ENCODE peak calls at places on chromosome 7, in five cellular contexts. T is A673, H is psoas muscle, D is AG04450, Y is coronary artery. L is an unnamed sample.

GRCh38 chr7:66344166-66344565 is 139.0 kb downstream of the TPST1 start:
- DNase-seq in H (no peak), Y (no peak), T (no peak), D (no peak), L (no peak)

GRCh38 chr7:135957627-135958026 is 19.5 kb downstream of the MTPN start:
- DNase-seq in H (no peak), Y (no peak), D (no peak), T (no peak), L (no peak)

GRCh38 chr7:33805630-33806233 is 99.6 kb upstream of the BMPER start:
- DNase-seq in T (no peak), H (no peak), D (no peak), Y (no peak), L (no peak)

GRCh38 chr7:87330316-87330715 is 15.1 kb upstream of the CROT start:
- DNase-seq in H (no peak), Y (no peak), D (no peak), T (peak), L (no peak)

GRCh38 chr7:12747687-12748306 is 60.4 kb downstream of the ARL4A start:
- DNase-seq in Y (no peak), D (no peak), T (no peak), H (no peak), L (no peak)

GRCh38 chr7:66352071-66352470 is 146.9 kb downstream of the TPST1 start:
- DNase-seq in Y (no peak), D (no peak), T (no peak), H (no peak), L (no peak)

GRCh38 chr7:2219606-2220005 is 13.1 kb downstream of the MAD1L1 start:
- DNase-seq in H (no peak), Y (no peak), D (no peak), T (no peak), L (no peak)

GRCh38 chr7:158650821-158651225 is 53.8 kb downstream of the NCAPG2 start:
- DNase-seq in D (peak), T (no peak), H (no peak), Y (no peak), L (no peak)

GRCh38 chr7:158863611-158864506 is 7.5 kb downstream of the DYNC2I1 start:
- DNase-seq in Y (peak), T (peak), H (peak), D (no peak), L (peak)

GRCh38 chr7:70569335-70569819 is 562.6 kb upstream of the GALNT17 start:
- DNase-seq in H (no peak), T (no peak), D (no peak), Y (no peak), L (no peak)

GRCh38 chr7:136138991-136139390 is 161.8 kb upstream of the MTPN start:
- DNase-seq in H (no peak), D (no peak), Y (no peak), T (no peak), L (no peak)

GRCh38 chr7:24756545-24756988 is 697 bp downstream of the GSDME start:
- DNase-seq in T (no peak), Y (no peak), H (no peak), D (no peak), L (no peak)

GRCh38 chr7:55439627-55440026 is 74.5 kb downstream of the LANCL2 start:
- DNase-seq in T (no peak), Y (no peak), D (no peak), H (no peak), L (no peak)

GRCh38 chr7:122528879-122529481 is 169.9 kb downstream of the RNF133 start:
- DNase-seq in Y (no peak), T (peak), H (no peak), D (no peak), L (no peak)

GRCh38 chr7:36598056-36598675 is 126.1 kb downstream of the AOAH start:
- DNase-seq in D (no peak), T (no peak), H (no peak), Y (no peak), L (no peak)

GRCh38 chr7:149773446-149774236 is at the start of gene ZNF467:
- DNase-seq in Y (no peak), T (peak), D (no peak), H (peak), L (no peak)

GRCh38 chr7:4962872-4963775 is 4.1 kb upstream of the MMD2 start:
- DNase-seq in D (no peak), Y (no peak), T (no peak), H (no peak), L (no peak)

GRCh38 chr7:158080899-158081445 is 506.7 kb downstream of the PTPRN2 start:
- DNase-seq in Y (no peak), D (no peak), T (no peak), H (no peak), L (no peak)

GRCh38 chr7:38311329-38311937 is 38.0 kb upstream of the TARP start:
- DNase-seq in D (no peak), T (no peak), Y (no peak), H (peak), L (no peak)

GRCh38 chr7:116273918-116274301 is 63.6 kb downstream of the TES start:
- DNase-seq in Y (no peak), T (no peak), D (no peak), H (no peak), L (no peak)

GRCh38 chr7:77328669-77329068 is 87.5 kb downstream of the GSAP start:
- DNase-seq in T (no peak), D (no peak), H (no peak), Y (no peak), L (no peak)

GRCh38 chr7:77326131-77326530 is 90.0 kb downstream of the GSAP start:
- DNase-seq in H (no peak), T (no peak), D (no peak), Y (no peak), L (no peak)

GRCh38 chr7:77327932-77328628 is 88.1 kb downstream of the GSAP start:
- DNase-seq in Y (no peak), T (no peak), H (no peak), D (no peak), L (no peak)

GRCh38 chr7:77329466-77330168 is 86.5 kb downstream of the GSAP start:
- DNase-seq in T (no peak), D (no peak), Y (no peak), H (no peak), L (no peak)

DNA sequence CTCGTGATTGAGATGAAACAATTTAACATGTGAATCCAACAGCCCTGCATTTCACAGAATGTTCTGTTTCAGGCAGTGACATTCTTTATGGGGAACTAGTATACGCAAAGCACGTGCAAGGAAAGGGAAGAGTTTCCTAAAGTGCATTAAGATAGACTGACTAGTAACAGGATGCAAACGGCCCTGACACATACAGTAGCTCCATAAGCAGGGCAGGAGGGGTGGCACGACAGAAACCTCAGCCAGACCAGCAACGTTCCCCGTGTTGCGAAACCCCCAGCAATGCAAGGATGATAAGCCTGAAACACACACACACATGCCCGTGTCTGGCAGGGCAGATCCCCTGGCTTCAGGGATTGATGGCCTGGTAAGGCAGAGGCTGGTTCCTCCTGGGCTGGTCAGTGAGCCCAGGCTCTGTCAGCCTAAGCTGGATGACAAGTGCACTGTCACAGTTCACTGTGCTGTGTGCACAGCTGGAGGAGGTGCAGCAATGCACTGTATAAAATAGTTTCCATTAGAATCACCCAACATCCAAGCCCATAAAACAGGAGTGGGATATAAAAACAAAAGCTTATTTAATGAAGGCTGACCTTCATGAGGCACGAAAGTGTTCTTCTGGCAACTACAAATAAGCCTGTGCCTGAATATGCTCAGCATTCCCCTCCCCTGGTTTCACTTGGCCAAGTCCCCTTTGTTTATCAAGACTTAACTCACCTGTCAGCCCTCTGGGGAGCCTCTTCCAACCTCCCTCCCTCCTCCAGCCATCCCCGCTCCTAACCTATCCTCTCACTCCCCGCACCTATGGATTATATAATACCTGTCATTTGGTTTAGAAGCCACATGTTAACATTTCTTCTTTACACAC is 88.8 kb downstream of the GSAP start:
- DNase-seq in H (no peak), T (no peak), D (peak), Y (peak), L (peak)
- H3K27ac ChIP-seq in H (no peak), T (no peak), D (peak), Y (peak), L (peak)

GRCh38 chr7:29319719-29320521 is 125.3 kb downstream of the CHN2 start:
- DNase-seq in D (no peak), T (peak), Y (no peak), H (no peak), L (no peak)
- H3K27ac ChIP-seq in D (no peak), T (peak), Y (no peak), H (no peak), L (no peak)

DNA sequence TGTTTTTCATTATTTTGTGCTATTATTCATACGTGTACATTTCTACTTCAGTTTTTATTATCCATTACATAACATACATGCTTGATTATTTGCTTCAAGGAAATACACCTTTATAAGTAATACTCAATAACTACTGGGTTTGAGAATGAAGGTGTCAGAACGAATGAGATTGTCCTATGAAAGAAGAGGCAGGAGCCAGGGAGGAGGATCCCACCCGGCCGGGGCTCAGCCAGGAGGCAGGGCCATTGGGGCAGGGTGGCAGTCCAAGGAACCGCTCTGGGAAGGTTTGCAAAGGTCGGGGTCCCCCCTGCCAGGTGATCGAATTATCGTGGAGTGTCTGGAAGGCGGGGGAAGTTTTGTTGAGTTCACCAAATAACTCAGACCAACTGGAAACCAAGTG is 9.1 kb downstream of the TRIM56 start:
- DNase-seq in H (no peak), D (no peak), T (no peak), Y (no peak), L (no peak)
- H3K27ac ChIP-seq in H (no peak), D (peak), T (no peak), Y (no peak), L (peak)

GRCh38 chr7:151233111-151233701 is 923 bp downstream of the CHPF2 start:
- DNase-seq in H (peak), D (peak), T (peak), Y (no peak), L (peak)

GRCh38 chr7:151232272-151233110 is at the start of gene CHPF2:
- DNase-seq in D (peak), Y (peak), T (peak), H (peak), L (peak)

GRCh38 chr7:151235091-151235787 is 3.0 kb downstream of the CHPF2 start:
- DNase-seq in D (no peak), H (no peak), Y (no peak), T (no peak), L (no peak)

GRCh38 chr7:151231964-151232271 is 365 bp upstream of the CHPF2 start:
- DNase-seq in D (no peak), Y (no peak), H (no peak), T (no peak), L (no peak)

GRCh38 chr7:151233804-151234203 is 1.5 kb downstream of the CHPF2 start:
- DNase-seq in T (no peak), H (no peak), D (no peak), Y (no peak), L (no peak)
- H3K27ac ChIP-seq in T (no peak), H (peak), D (no peak), Y (peak), L (peak)

GRCh38 chr7:112449353-112449752 is 907 bp upstream of the IFRD1 start:
- DNase-seq in D (no peak), Y (no peak), T (no peak), H (no peak), L (peak)
- H3K27ac ChIP-seq in D (no peak), Y (peak), T (no peak), H (peak), L (peak)

DNA sequence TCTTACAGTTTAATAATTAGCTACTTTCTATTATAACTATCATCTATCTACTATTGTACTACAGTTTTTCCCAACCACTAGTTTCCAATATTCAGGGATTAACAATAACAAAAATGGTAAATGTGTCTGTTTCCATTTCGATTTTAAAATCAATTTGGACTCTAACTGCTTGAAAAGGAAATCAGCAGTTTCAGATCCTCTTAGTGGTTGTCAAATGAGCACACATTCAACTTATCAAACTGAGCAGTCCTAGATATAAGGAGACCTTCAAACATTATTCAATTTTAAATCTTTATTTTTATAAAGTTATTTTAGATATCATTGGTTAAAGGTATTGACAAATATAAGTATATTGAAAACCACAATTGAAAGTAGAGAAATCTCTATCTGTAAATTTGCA is 46.8 kb upstream of the CD36 start:
- DNase-seq in H (no peak), D (no peak), T (no peak), Y (no peak), L (no peak)
- H3K27ac ChIP-seq in H (no peak), D (no peak), T (no peak), Y (no peak), L (no peak)